ENCODE peak calls at places on chromosomes 1 and 21, in six cellular contexts. G, S, Z, B, M and T are unnamed samples.

GRCh38 chr1:10679521-10680220 is 116.8 kb downstream of the CASZ1 start:
- DNase-seq in G (peak), S (no peak), Z (no peak), B (peak), M (peak), T (no peak)

GRCh38 chr1:113390871-113391642 is 742 bp downstream of the MAGI3 start:
- DNase-seq in G (peak), S (no peak), Z (no peak), B (no peak), M (peak), T (peak)

GRCh38 chr1:3922201-3922725 is 22.2 kb upstream of the C1orf174 start:
- DNase-seq in G (no peak), S (no peak), Z (no peak), B (no peak), M (no peak), T (no peak)

GRCh38 chr21:35048706-35049617 is at the start of gene RUNX1:
- DNase-seq in G (no peak), S (no peak), Z (peak), B (no peak), M (no peak), T (no peak)

GRCh38 chr1:240956020-240956419 is 344.1 kb upstream of the GREM2 start:
- DNase-seq in G (no peak), S (no peak), Z (no peak), B (no peak), M (no peak), T (no peak)

GRCh38 chr1:150272379-150272840 is at the start of gene C1orf54:
- DNase-seq in G (no peak), S (no peak), Z (no peak), B (peak), M (peak), T (no peak)

GRCh38 chr1:6646499-6647148 is 22.0 kb downstream of the THAP3 start:
- DNase-seq in G (peak), S (no peak), Z (no peak), B (no peak), M (peak), T (no peak)

GRCh38 chr1:207670997-207671396 is 26.1 kb downstream of the CR1L start:
- DNase-seq in G (no peak), S (no peak), Z (no peak), B (no peak), M (no peak), T (no peak)

GRCh38 chr1:11124965-11125364 is 25.3 kb upstream of the EXOSC10 start:
- DNase-seq in G (no peak), S (no peak), Z (no peak), B (no peak), M (no peak), T (no peak)

GRCh38 chr1:37473431-37474050 is 839 bp upstream of the ZC3H12A start:
- DNase-seq in G (peak), S (no peak), Z (no peak), B (no peak), M (no peak), T (no peak)

GRCh38 chr1:26126321-26127084 is 14.9 kb downstream of the PDIK1L start:
- DNase-seq in G (peak), S (no peak), Z (peak), B (no peak), M (no peak), T (no peak)

GRCh38 chr1:78370356-78370755 is 120.4 kb upstream of the PTGFR start:
- DNase-seq in G (no peak), S (no peak), Z (no peak), B (no peak), M (no peak), T (no peak)